ENCODE peak calls at places on chromosomes 16 and 17, in five cellular contexts. One of them, this sample, is unnamed.

GRCh38 chr16:72561-73537 is at the start of gene RHBDF1:
- DNase-seq in endodermal cell: peak
- DNase-seq in fibroblast of pulmonary artery: peak
- DNase-seq in A549: peak
- DNase-seq in lung: no peak
- DNase-seq in this sample: no peak

GRCh38 chr17:63688396-63689020 is 11.4 kb downstream of the LIMD2 start:
- DNase-seq in endodermal cell: no peak
- DNase-seq in fibroblast of pulmonary artery: no peak
- DNase-seq in A549: no peak
- DNase-seq in lung: no peak
- DNase-seq in this sample: no peak

GRCh38 chr16:84764970-84765369 is 54.8 kb upstream of the CRISPLD2 start:
- DNase-seq in endodermal cell: no peak
- DNase-seq in fibroblast of pulmonary artery: no peak
- DNase-seq in A549: no peak
- DNase-seq in lung: no peak
- DNase-seq in this sample: no peak

GRCh38 chr17:40097087-40097486 is 3.3 kb downstream of the NR1D1 start:
- DNase-seq in endodermal cell: no peak
- DNase-seq in fibroblast of pulmonary artery: no peak
- DNase-seq in A549: no peak
- DNase-seq in lung: no peak
- DNase-seq in this sample: no peak

GRCh38 chr16:48607056-48607825 is 2.7 kb downstream of the N4BP1 start:
- DNase-seq in endodermal cell: peak
- DNase-seq in fibroblast of pulmonary artery: peak
- DNase-seq in A549: no peak
- DNase-seq in lung: peak
- DNase-seq in this sample: peak

GRCh38 chr17:57697891-57698708 is 47.0 kb downstream of the CCDC182 start:
- DNase-seq in endodermal cell: peak
- DNase-seq in fibroblast of pulmonary artery: no peak
- DNase-seq in A549: no peak
- DNase-seq in lung: peak
- DNase-seq in this sample: no peak

GRCh38 chr17:61581611-61582349 is 9.2 kb downstream of the NACA2 start:
- DNase-seq in endodermal cell: no peak
- DNase-seq in fibroblast of pulmonary artery: no peak
- DNase-seq in A549: no peak
- DNase-seq in lung: no peak
- DNase-seq in this sample: no peak

GRCh38 chr16:30121741-30122620 is 1.0 kb downstream of the MAPK3 start:
- DNase-seq in endodermal cell: peak
- DNase-seq in fibroblast of pulmonary artery: peak
- DNase-seq in A549: no peak
- DNase-seq in lung: peak
- DNase-seq in this sample: no peak

GRCh38 chr17:50931003-50931878 is 65.1 kb upstream of the TOB1 start:
- DNase-seq in endodermal cell: peak
- DNase-seq in fibroblast of pulmonary artery: peak
- DNase-seq in A549: no peak
- DNase-seq in lung: peak
- DNase-seq in this sample: peak

GRCh38 chr17:1447061-1447460 is 9.0 kb downstream of the CRK start:
- DNase-seq in endodermal cell: no peak
- DNase-seq in fibroblast of pulmonary artery: no peak
- DNase-seq in A549: no peak
- DNase-seq in lung: no peak
- DNase-seq in this sample: no peak

GRCh38 chr16:11144122-11144521 is 111.9 kb downstream of the SOCS1 start:
- DNase-seq in endodermal cell: no peak
- DNase-seq in fibroblast of pulmonary artery: no peak
- DNase-seq in A549: no peak
- DNase-seq in lung: no peak
- DNase-seq in this sample: no peak

GRCh38 chr17:58513913-58514794 is at the start of gene MTMR4:
- DNase-seq in endodermal cell: peak
- DNase-seq in fibroblast of pulmonary artery: peak
- DNase-seq in A549: peak
- DNase-seq in lung: peak
- DNase-seq in this sample: peak

GRCh38 chr17:82870091-82870491 is 30.3 kb upstream of the ZNF750 start:
- DNase-seq in endodermal cell: no peak
- DNase-seq in fibroblast of pulmonary artery: no peak
- DNase-seq in A549: no peak
- DNase-seq in lung: no peak
- DNase-seq in this sample: no peak

GRCh38 chr16:51968756-51969155 is 578.2 kb downstream of the TOX3 start:
- DNase-seq in endodermal cell: no peak
- DNase-seq in fibroblast of pulmonary artery: peak
- DNase-seq in A549: no peak
- DNase-seq in lung: no peak
- DNase-seq in this sample: no peak

GRCh38 chr16:51967566-51967965 is 579.4 kb downstream of the TOX3 start:
- DNase-seq in endodermal cell: no peak
- DNase-seq in fibroblast of pulmonary artery: no peak
- DNase-seq in A549: no peak
- DNase-seq in lung: no peak
- DNase-seq in this sample: no peak

GRCh38 chr16:51971184-51971583 is 575.8 kb downstream of the TOX3 start:
- DNase-seq in endodermal cell: peak
- DNase-seq in fibroblast of pulmonary artery: peak
- DNase-seq in A549: peak
- DNase-seq in lung: no peak
- DNase-seq in this sample: no peak
- TF ChIP-seq CTCF in endodermal cell: peak
- TF ChIP-seq CTCF in fibroblast of pulmonary artery: peak
- TF ChIP-seq CTCF in A549: no peak
- TF ChIP-seq CTCF in lung: no peak
- TF ChIP-seq CTCF in this sample: peak

GRCh38 chr16:14372471-14372870 is 257.6 kb downstream of the PARN start:
- DNase-seq in endodermal cell: no peak
- DNase-seq in fibroblast of pulmonary artery: no peak
- DNase-seq in A549: no peak
- DNase-seq in lung: no peak
- DNase-seq in this sample: no peak
- TF ChIP-seq CTCF in endodermal cell: no peak
- TF ChIP-seq CTCF in fibroblast of pulmonary artery: no peak
- TF ChIP-seq CTCF in A549: no peak
- TF ChIP-seq CTCF in lung: no peak
- TF ChIP-seq CTCF in this sample: no peak

GRCh38 chr17:42997984-42998938 is at the start of gene RPL27:
- DNase-seq in endodermal cell: peak
- DNase-seq in fibroblast of pulmonary artery: peak
- DNase-seq in A549: peak
- DNase-seq in lung: peak
- DNase-seq in this sample: peak

GRCh38 chr17:42999003-42999525 is 845 bp downstream of the RPL27 start:
- DNase-seq in endodermal cell: no peak
- DNase-seq in fibroblast of pulmonary artery: no peak
- DNase-seq in A549: no peak
- DNase-seq in lung: no peak
- DNase-seq in this sample: no peak

GRCh38 chr17:43006639-43007551 is at the start of gene IFI35:
- DNase-seq in endodermal cell: peak
- DNase-seq in fibroblast of pulmonary artery: peak
- DNase-seq in A549: peak
- DNase-seq in lung: peak
- DNase-seq in this sample: no peak

GRCh38 chr17:43003542-43004172 is 2.9 kb upstream of the IFI35 start:
- DNase-seq in endodermal cell: peak
- DNase-seq in fibroblast of pulmonary artery: no peak
- DNase-seq in A549: no peak
- DNase-seq in lung: no peak
- DNase-seq in this sample: no peak
- TF ChIP-seq CTCF in endodermal cell: peak
- TF ChIP-seq CTCF in fibroblast of pulmonary artery: no peak
- TF ChIP-seq CTCF in A549: no peak
- TF ChIP-seq CTCF in lung: no peak
- TF ChIP-seq CTCF in this sample: peak

GRCh38 chr16:12898556-12898955 is 2.8 kb upstream of the SHISA9 start:
- DNase-seq in endodermal cell: peak
- DNase-seq in fibroblast of pulmonary artery: no peak
- DNase-seq in A549: no peak
- DNase-seq in lung: no peak
- DNase-seq in this sample: no peak
- TF ChIP-seq CTCF in endodermal cell: peak
- TF ChIP-seq CTCF in fibroblast of pulmonary artery: no peak
- TF ChIP-seq CTCF in A549: no peak
- TF ChIP-seq CTCF in lung: no peak
- TF ChIP-seq CTCF in this sample: peak

GRCh38 chr17:59558953-59559352 is 6.5 kb upstream of the DHX40 start:
- DNase-seq in endodermal cell: no peak
- DNase-seq in fibroblast of pulmonary artery: peak
- DNase-seq in A549: no peak
- DNase-seq in lung: no peak
- DNase-seq in this sample: no peak

GRCh38 chr17:59565171-59565958 is at the start of gene DHX40:
- DNase-seq in endodermal cell: peak
- DNase-seq in fibroblast of pulmonary artery: peak
- DNase-seq in A549: peak
- DNase-seq in lung: peak
- DNase-seq in this sample: peak

GRCh38 chr17:59558039-59558438 is 7.4 kb upstream of the DHX40 start:
- DNase-seq in endodermal cell: no peak
- DNase-seq in fibroblast of pulmonary artery: no peak
- DNase-seq in A549: no peak
- DNase-seq in lung: no peak
- DNase-seq in this sample: no peak

GRCh38 chr17:59565959-59566324 is 532 bp downstream of the DHX40 start:
- DNase-seq in endodermal cell: peak
- DNase-seq in fibroblast of pulmonary artery: peak
- DNase-seq in A549: peak
- DNase-seq in lung: peak
- DNase-seq in this sample: peak

GRCh38 chr17:59561042-59561441 is 4.4 kb upstream of the DHX40 start:
- DNase-seq in endodermal cell: peak
- DNase-seq in fibroblast of pulmonary artery: peak
- DNase-seq in A549: peak
- DNase-seq in lung: no peak
- DNase-seq in this sample: no peak
- TF ChIP-seq CTCF in endodermal cell: peak
- TF ChIP-seq CTCF in fibroblast of pulmonary artery: peak
- TF ChIP-seq CTCF in A549: peak
- TF ChIP-seq CTCF in lung: no peak
- TF ChIP-seq CTCF in this sample: peak

GRCh38 chr17:10089221-10089799 is 109.1 kb downstream of the GAS7 start:
- DNase-seq in endodermal cell: no peak
- DNase-seq in fibroblast of pulmonary artery: no peak
- DNase-seq in A549: no peak
- DNase-seq in lung: no peak
- DNase-seq in this sample: no peak
- TF ChIP-seq CTCF in endodermal cell: no peak
- TF ChIP-seq CTCF in fibroblast of pulmonary artery: no peak
- TF ChIP-seq CTCF in A549: no peak
- TF ChIP-seq CTCF in lung: no peak
- TF ChIP-seq CTCF in this sample: no peak

GRCh38 chr16:82345318-82345717 is 175.3 kb upstream of the MPHOSPH6 start:
- DNase-seq in endodermal cell: no peak
- DNase-seq in fibroblast of pulmonary artery: no peak
- DNase-seq in A549: no peak
- DNase-seq in lung: no peak
- DNase-seq in this sample: no peak

GRCh38 chr16:82341146-82341669 is 171.2 kb upstream of the MPHOSPH6 start:
- DNase-seq in endodermal cell: no peak
- DNase-seq in fibroblast of pulmonary artery: no peak
- DNase-seq in A549: no peak
- DNase-seq in lung: no peak
- DNase-seq in this sample: no peak

GRCh38 chr16:82340531-82340930 is 170.5 kb upstream of the MPHOSPH6 start:
- DNase-seq in endodermal cell: no peak
- DNase-seq in fibroblast of pulmonary artery: no peak
- DNase-seq in A549: no peak
- DNase-seq in lung: no peak
- DNase-seq in this sample: no peak

GRCh38 chr16:82344157-82344556 is 174.1 kb upstream of the MPHOSPH6 start:
- DNase-seq in endodermal cell: peak
- DNase-seq in fibroblast of pulmonary artery: no peak
- DNase-seq in A549: no peak
- DNase-seq in lung: no peak
- DNase-seq in this sample: no peak
- TF ChIP-seq CTCF in endodermal cell: peak
- TF ChIP-seq CTCF in fibroblast of pulmonary artery: peak
- TF ChIP-seq CTCF in A549: no peak
- TF ChIP-seq CTCF in lung: peak
- TF ChIP-seq CTCF in this sample: peak